ENCODE peak calls at places on chromosomes 2 and 18, in ten cellular contexts. A, P, J, Y, H, T, K, Z, N and L are unnamed samples.

GRCh38 chr2:24825883-24826800 is 32.9 kb downstream of the CENPO start:
- DNase-seq in A (no peak), P (no peak), J (no peak), Y (no peak), H (no peak), T (no peak), K (no peak), Z (peak), N (no peak), L (no peak)

GRCh38 chr2:47058061-47058931 is 96.8 kb downstream of the STPG4 start:
- DNase-seq in A (no peak), P (peak), J (no peak), Y (no peak), H (no peak), T (no peak), K (no peak), Z (no peak), N (peak), L (no peak)

GRCh38 chr2:240579771-240580614 is 6.5 kb upstream of the CAPN10 start:
- DNase-seq in A (no peak), P (peak), J (peak), Y (peak), H (peak), T (no peak), K (peak), Z (no peak), N (peak), L (peak)

GRCh38 chr18:58269931-58270330 is 225.9 kb downstream of the NEDD4L start:
- DNase-seq in A (no peak), P (no peak), J (no peak), Y (no peak), H (no peak), T (no peak), K (no peak), Z (no peak), N (no peak), L (no peak)

GRCh38 chr2:41066168-41066567 is 614.3 kb upstream of the SLC8A1 start:
- DNase-seq in A (no peak), P (no peak), J (no peak), Y (no peak), H (no peak), T (no peak), K (no peak), Z (no peak), N (no peak), L (no peak)

GRCh38 chr2:171403181-171403580 is 30.6 kb downstream of the METTL8 start:
- DNase-seq in A (no peak), P (no peak), J (no peak), Y (peak), H (no peak), T (no peak), K (no peak), Z (no peak), N (peak), L (peak)

GRCh38 chr2:109638807-109639206 is 24.6 kb downstream of the SOWAHC start:
- DNase-seq in A (no peak), P (no peak), J (no peak), Y (no peak), H (no peak), T (no peak), K (no peak), Z (no peak), N (no peak), L (no peak)

GRCh38 chr2:223805008-223805407 is 32.4 kb downstream of the AP1S3 start:
- DNase-seq in A (no peak), P (peak), J (no peak), Y (no peak), H (no peak), T (no peak), K (no peak), Z (no peak), N (no peak), L (no peak)

GRCh38 chr2:85243101-85244072 is 84.4 kb downstream of the TGOLN2 start:
- DNase-seq in A (peak), P (peak), J (peak), Y (no peak), H (no peak), T (peak), K (no peak), Z (peak), N (no peak), L (no peak)

GRCh38 chr18:58113337-58113736 is 69.3 kb downstream of the NEDD4L start:
- DNase-seq in A (no peak), P (no peak), J (no peak), Y (no peak), H (no peak), T (no peak), K (no peak), Z (no peak), N (no peak), L (no peak)

GRCh38 chr2:106516436-106516835 is 29.3 kb downstream of the CD8B2 start:
- DNase-seq in A (no peak), P (no peak), J (no peak), Y (no peak), H (no peak), T (no peak), K (no peak), Z (no peak), N (no peak), L (no peak)

GRCh38 chr2:230932556-230933511 is 7.8 kb upstream of the GPR55 start:
- DNase-seq in A (no peak), P (no peak), J (no peak), Y (peak), H (no peak), T (no peak), K (no peak), Z (no peak), N (peak), L (no peak)

GRCh38 chr2:69077224-69077953 is 64.4 kb downstream of the ANTXR1 start:
- DNase-seq in A (no peak), P (no peak), J (no peak), Y (no peak), H (no peak), T (no peak), K (no peak), Z (no peak), N (no peak), L (no peak)

GRCh38 chr2:239580199-239580527 is 179.3 kb upstream of the HDAC4 start:
- DNase-seq in A (no peak), P (no peak), J (no peak), Y (no peak), H (no peak), T (no peak), K (no peak), Z (no peak), N (no peak), L (no peak)

GRCh38 chr18:25229080-25229479 is 122.9 kb downstream of the ZNF521 start:
- DNase-seq in A (no peak), P (peak), J (no peak), Y (peak), H (no peak), T (no peak), K (no peak), Z (no peak), N (peak), L (peak)

GRCh38 chr2:84781942-84782716 is 98.8 kb downstream of the TRABD2A start:
- DNase-seq in A (peak), P (no peak), J (peak), Y (no peak), H (peak), T (no peak), K (peak), Z (no peak), N (peak), L (peak)

GRCh38 chr18:12015697-12016062 is 34.4 kb downstream of the IMPA2 start:
- DNase-seq in A (no peak), P (no peak), J (no peak), Y (no peak), H (no peak), T (no peak), K (no peak), Z (no peak), N (peak), L (peak)

GRCh38 chr18:5879479-5879882 is 15.8 kb downstream of the TMEM200C start:
- DNase-seq in A (no peak), P (no peak), J (no peak), Y (peak), H (no peak), T (no peak), K (peak), Z (no peak), N (peak), L (peak)

GRCh38 chr2:10918661-10919414 is 7.1 kb downstream of the KCNF1 start:
- DNase-seq in A (no peak), P (no peak), J (no peak), Y (no peak), H (no peak), T (no peak), K (no peak), Z (no peak), N (peak), L (peak)